ENCODE peak calls at places on chromosomes 6 and 20, in five cellular contexts. G is neuronal stem cell, E is mesenchymal stem cell, H is IMR-90, W is H1. M is an unnamed sample.

GRCh38 chr20:52941803-52942202 is 30.4 kb upstream of the TSHZ2 start:
- DNase-seq in G (no peak), E (no peak), W (no peak), H (no peak), M (no peak)

GRCh38 chr6:107666084-107666981 is 157.8 kb downstream of the SCML4 start:
- DNase-seq in W (no peak), G (no peak), H (peak), E (peak), M (no peak)

GRCh38 chr6:134372603-134373281 is 54.8 kb upstream of the SGK1 start:
- DNase-seq in W (no peak), H (peak), E (peak), G (no peak), M (no peak)

GRCh38 chr20:56788041-56788670 is 159.1 kb downstream of the TFAP2C start:
- DNase-seq in E (peak), G (no peak), H (peak), W (no peak), M (peak)

GRCh38 chr6:135181333-135182119 is 418 bp downstream of the MYB start:
- DNase-seq in G (peak), H (no peak), W (no peak), E (peak), M (no peak)

GRCh38 chr6:13332349-13332706 is 4.0 kb upstream of the TBC1D7 start:
- DNase-seq in W (no peak), H (no peak), G (no peak), E (no peak), M (no peak)

GRCh38 chr6:52553719-52554118 is 23.1 kb downstream of the TRAM2 start:
- DNase-seq in E (no peak), W (no peak), H (no peak), G (no peak), M (no peak)

GRCh38 chr20:38229376-38230252 is 30.9 kb downstream of the KIAA1755 start:
- DNase-seq in W (peak), E (peak), H (no peak), G (no peak), M (no peak)

GRCh38 chr20:57250607-57251343 is 15.7 kb downstream of the BMP7 start:
- DNase-seq in G (no peak), W (no peak), H (no peak), E (no peak), M (no peak)

GRCh38 chr6:112938656-112939055 is 591.5 kb downstream of the RFPL4B start:
- DNase-seq in H (no peak), G (no peak), E (peak), W (no peak), M (no peak)

GRCh38 chr6:44304282-44305199 is 8.6 kb downstream of the AARS2 start:
- DNase-seq in H (peak), W (peak), G (no peak), E (peak), M (no peak)

GRCh38 chr20:40562031-40562430 is 127.0 kb downstream of the MAFB start:
- DNase-seq in H (no peak), E (peak), W (no peak), G (no peak), M (peak)

GRCh38 chr6:23213193-23213592 is 643.8 kb downstream of the HDGFL1 start:
- DNase-seq in E (peak), G (no peak), W (no peak), H (peak), M (no peak)

GRCh38 chr6:139990287-139990686 is 615.8 kb upstream of the CITED2 start:
- DNase-seq in H (no peak), W (no peak), G (no peak), E (peak), M (peak)

GRCh38 chr6:67594366-67594765 is 1040.7 kb upstream of the ADGRB3 start:
- DNase-seq in E (peak), W (no peak), G (no peak), H (no peak), M (no peak)

GRCh38 chr6:89260832-89261231 is 43.7 kb upstream of the GABRR1 start:
- DNase-seq in E (peak), W (peak), G (no peak), H (no peak), M (no peak)

GRCh38 chr6:68038815-68039408 is 596.2 kb upstream of the ADGRB3 start:
- DNase-seq in E (no peak), H (no peak), W (peak), G (no peak), M (no peak)

GRCh38 chr20:48921883-48922867 is 664 bp downstream of the ARFGEF2 start:
- DNase-seq in E (peak), G (no peak), W (no peak), H (peak), M (peak)

GRCh38 chr6:13528232-13528631 is 40.8 kb upstream of the GFOD1 start:
- DNase-seq in G (no peak), E (no peak), H (no peak), W (no peak), M (no peak)

GRCh38 chr20:63505281-63505680 is 6.4 kb upstream of the EEF1A2 start:
- DNase-seq in H (no peak), E (no peak), W (no peak), G (no peak), M (no peak)

GRCh38 chr20:35302421-35303335 is 10.5 kb upstream of the FAM83C start:
- DNase-seq in W (no peak), G (no peak), H (peak), E (no peak), M (no peak)

GRCh38 chr6:73579389-73579788 is 58.6 kb upstream of the EEF1A1 start:
- DNase-seq in W (peak), E (no peak), H (no peak), G (no peak), M (no peak)

GRCh38 chr6:41682497-41682961 is 44.3 kb downstream of the MDFI start:
- DNase-seq in E (no peak), W (no peak), G (no peak), H (no peak), M (no peak)

GRCh38 chr20:10119336-10119735 is 84.5 kb downstream of the ANKEF1 start:
- DNase-seq in W (no peak), H (no peak), G (no peak), E (no peak), M (no peak)

GRCh38 chr6:170516783-170517616 is 36.1 kb downstream of the PSMB1 start:
- DNase-seq in W (no peak), H (peak), G (peak), E (peak), M (peak)

GRCh38 chr6:146224449-146224848 is 195.6 kb downstream of the GRM1 start:
- DNase-seq in W (no peak), H (no peak), E (no peak), G (no peak), M (no peak)

GRCh38 chr6:1015819-1016218 is 296.1 kb upstream of the FOXQ1 start:
- DNase-seq in E (peak), H (no peak), W (no peak), G (no peak), M (no peak)

GRCh38 chr6:27896398-27896796 is 15.8 kb downstream of the OR2B2 start:
- DNase-seq in E (no peak), H (no peak), W (no peak), G (no peak), M (no peak)
- H3K4me3 ChIP-seq in E (no peak), H (no peak), W (peak), G (no peak), M (no peak)

GRCh38 chr6:162710438-162710837 is 17.1 kb downstream of the PRKN start:
- DNase-seq in H (no peak), E (no peak), W (no peak), G (no peak), M (no peak)

GRCh38 chr6:162713926-162714759 is 13.4 kb downstream of the PRKN start:
- DNase-seq in W (no peak), H (no peak), G (no peak), E (no peak), M (no peak)

GRCh38 chr6:162710936-162711335 is 16.6 kb downstream of the PRKN start:
- DNase-seq in G (no peak), W (no peak), E (no peak), H (no peak), M (no peak)

GRCh38 chr6:162711376-162711775 is 16.2 kb downstream of the PRKN start:
- DNase-seq in E (no peak), H (no peak), W (no peak), G (no peak), M (no peak)

DNA sequence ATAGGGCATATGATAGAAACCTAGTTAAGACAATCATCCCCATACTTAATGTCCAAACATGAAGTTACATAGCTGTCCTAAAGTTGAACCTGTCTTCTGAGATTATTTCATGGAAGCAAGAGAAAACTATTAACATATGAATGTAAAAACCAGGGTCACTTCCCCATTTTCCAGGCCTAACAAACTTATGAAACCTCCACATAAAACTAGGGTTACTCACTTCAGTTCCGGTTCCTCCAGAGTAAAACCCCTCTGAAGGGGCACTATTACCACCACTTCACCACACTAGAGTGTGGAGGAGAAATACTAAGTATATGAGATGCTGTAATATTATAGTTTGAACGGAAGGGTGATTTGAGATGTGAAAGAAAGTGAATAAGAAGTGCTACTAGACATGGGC is 14.9 kb downstream of the PRKN start:
- DNase-seq in E (no peak), H (no peak), W (no peak), G (no peak), M (no peak)
- H2BK120ac ChIP-seq in E (no peak), H (no peak), W (no peak), G (no peak), M (no peak)

GRCh38 chr6:157760137-157760536 is 62.9 kb upstream of the SNX9 start:
- DNase-seq in H (no peak), W (no peak), G (no peak), E (no peak), M (no peak)
- H4K91ac ChIP-seq in H (peak), W (no peak), G (no peak), E (peak), M (peak)

DNA sequence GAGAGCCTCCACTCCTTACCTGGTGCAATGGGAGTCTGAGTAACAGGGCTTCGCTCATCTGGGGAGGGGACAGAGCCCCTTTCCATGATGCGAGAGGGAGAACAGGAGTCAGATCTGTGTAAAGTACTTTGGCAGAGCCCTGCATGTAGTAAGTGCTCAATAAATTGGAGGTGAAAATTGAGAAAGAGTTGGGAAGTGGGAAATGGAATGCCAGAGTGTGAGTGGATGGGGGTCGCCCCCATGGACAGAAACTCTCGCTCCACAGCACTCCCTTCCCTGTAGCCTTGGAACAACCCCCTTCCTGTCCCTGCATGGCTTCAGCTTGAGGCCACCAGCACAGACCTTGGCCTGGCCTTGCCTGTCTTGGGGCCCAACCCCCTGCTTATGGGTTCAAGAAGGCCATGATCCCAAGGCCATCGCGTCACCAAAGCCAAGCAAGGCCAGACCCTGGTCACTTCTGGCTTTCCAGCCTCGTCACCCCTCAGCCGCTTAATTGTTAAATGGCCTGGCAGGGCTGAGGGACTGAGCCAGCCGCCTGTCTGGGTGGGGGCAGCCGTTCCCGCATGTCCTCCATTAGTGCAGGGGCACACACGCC is 93.8 kb upstream of the PTPN1 start:
- DNase-seq in G (no peak), W (no peak), E (no peak), H (no peak), M (peak)
- H3K4me3 ChIP-seq in G (no peak), W (no peak), E (peak), H (no peak), M (no peak)

M was measured in trophoblast cell.